ENCODE peak calls at places on chromosomes 16 and 17, in ten cellular contexts. One of them, this sample, is unnamed.

GRCh38 chr17:50110591-50111349 is 15.6 kb downstream of the PDK2 start:
- DNase-seq in NCI-H460: no peak
- DNase-seq in ovary: no peak
- DNase-seq in M059J: no peak
- DNase-seq in astrocyte of the cerebellum: no peak
- DNase-seq in AG20443: peak; percentile 61
- DNase-seq in endothelial cell: no peak
- DNase-seq in hypothalamus: no peak
- DNase-seq in neuronal stem cell: no peak
- DNase-seq in right cardiac atrium: peak; percentile 87
- DNase-seq in this sample: no peak

GRCh38 chr17:41987642-41988041 is 21.0 kb downstream of the CNP start:
- DNase-seq in right cardiac atrium: no peak
- DNase-seq in ovary: no peak
- DNase-seq in NCI-H460: no peak
- DNase-seq in endothelial cell: no peak
- DNase-seq in neuronal stem cell: no peak
- DNase-seq in M059J: no peak
- DNase-seq in astrocyte of the cerebellum: no peak
- DNase-seq in AG20443: no peak
- DNase-seq in hypothalamus: no peak
- DNase-seq in this sample: no peak

GRCh38 chr16:2963074-2963610 is 933 bp upstream of the KREMEN2 start:
- DNase-seq in endothelial cell: no peak
- DNase-seq in neuronal stem cell: no peak
- DNase-seq in NCI-H460: no peak
- DNase-seq in M059J: no peak
- DNase-seq in AG20443: no peak
- DNase-seq in right cardiac atrium: peak; percentile 64
- DNase-seq in ovary: no peak
- DNase-seq in astrocyte of the cerebellum: no peak
- DNase-seq in hypothalamus: no peak
- DNase-seq in this sample: peak; percentile 73

GRCh38 chr17:17628388-17629008 is 37.0 kb upstream of the PEMT start:
- DNase-seq in hypothalamus: no peak
- DNase-seq in neuronal stem cell: no peak
- DNase-seq in right cardiac atrium: no peak
- DNase-seq in endothelial cell: no peak
- DNase-seq in NCI-H460: no peak
- DNase-seq in astrocyte of the cerebellum: no peak
- DNase-seq in AG20443: no peak
- DNase-seq in ovary: no peak
- DNase-seq in M059J: peak; percentile 57
- DNase-seq in this sample: peak; percentile 56

GRCh38 chr17:48259710-48260291 is 152.2 kb downstream of the SNX11 start:
- DNase-seq in NCI-H460: peak; percentile 27
- DNase-seq in right cardiac atrium: no peak
- DNase-seq in M059J: peak; percentile 70
- DNase-seq in neuronal stem cell: no peak
- DNase-seq in endothelial cell: no peak
- DNase-seq in ovary: no peak
- DNase-seq in AG20443: no peak
- DNase-seq in astrocyte of the cerebellum: peak; percentile 16
- DNase-seq in hypothalamus: no peak
- DNase-seq in this sample: no peak

GRCh38 chr16:88957887-88958577 is 19.0 kb downstream of the CBFA2T3 start:
- DNase-seq in neuronal stem cell: no peak
- DNase-seq in M059J: no peak
- DNase-seq in astrocyte of the cerebellum: no peak
- DNase-seq in AG20443: no peak
- DNase-seq in ovary: no peak
- DNase-seq in NCI-H460: no peak
- DNase-seq in right cardiac atrium: peak; percentile 72
- DNase-seq in endothelial cell: no peak
- DNase-seq in hypothalamus: no peak
- DNase-seq in this sample: no peak

GRCh38 chr17:76586741-76587487 is 1.3 kb upstream of the ST6GALNAC2 start:
- DNase-seq in ovary: no peak
- DNase-seq in astrocyte of the cerebellum: no peak
- DNase-seq in neuronal stem cell: no peak
- DNase-seq in hypothalamus: no peak
- DNase-seq in right cardiac atrium: no peak
- DNase-seq in M059J: no peak
- DNase-seq in endothelial cell: no peak
- DNase-seq in AG20443: no peak
- DNase-seq in NCI-H460: no peak
- DNase-seq in this sample: no peak

GRCh38 chr17:73933871-73934270 is 269.6 kb upstream of the RPL38 start:
- DNase-seq in M059J: no peak
- DNase-seq in neuronal stem cell: no peak
- DNase-seq in ovary: no peak
- DNase-seq in AG20443: no peak
- DNase-seq in hypothalamus: no peak
- DNase-seq in NCI-H460: no peak
- DNase-seq in right cardiac atrium: no peak
- DNase-seq in endothelial cell: no peak
- DNase-seq in astrocyte of the cerebellum: no peak
- DNase-seq in this sample: no peak

GRCh38 chr16:52873997-52874500 is 178.6 kb downstream of the CHD9NB start:
- DNase-seq in AG20443: no peak
- DNase-seq in endothelial cell: no peak
- DNase-seq in hypothalamus: no peak
- DNase-seq in astrocyte of the cerebellum: no peak
- DNase-seq in NCI-H460: no peak
- DNase-seq in ovary: no peak
- DNase-seq in right cardiac atrium: no peak
- DNase-seq in neuronal stem cell: no peak
- DNase-seq in M059J: no peak
- DNase-seq in this sample: no peak

GRCh38 chr16:27429981-27430441 is 28.0 kb downstream of the IL21R start:
- DNase-seq in ovary: no peak
- DNase-seq in astrocyte of the cerebellum: no peak
- DNase-seq in AG20443: no peak
- DNase-seq in M059J: no peak
- DNase-seq in NCI-H460: no peak
- DNase-seq in right cardiac atrium: no peak
- DNase-seq in endothelial cell: peak; percentile 0
- DNase-seq in hypothalamus: no peak
- DNase-seq in neuronal stem cell: no peak
- DNase-seq in this sample: peak; percentile 62

GRCh38 chr16:68396481-68396880 is 51.8 kb downstream of the SMPD3 start:
- DNase-seq in neuronal stem cell: no peak
- DNase-seq in hypothalamus: no peak
- DNase-seq in ovary: no peak
- DNase-seq in right cardiac atrium: no peak
- DNase-seq in astrocyte of the cerebellum: no peak
- DNase-seq in M059J: peak; percentile 49
- DNase-seq in NCI-H460: peak; percentile 30
- DNase-seq in endothelial cell: peak; percentile 41
- DNase-seq in AG20443: peak; percentile 79
- DNase-seq in this sample: no peak

GRCh38 chr17:3635474-3636153 is 436 bp downstream of the SHPK start:
- DNase-seq in ovary: no peak
- DNase-seq in right cardiac atrium: no peak
- DNase-seq in hypothalamus: no peak
- DNase-seq in neuronal stem cell: peak; percentile 6
- DNase-seq in M059J: peak; percentile 13
- DNase-seq in AG20443: no peak
- DNase-seq in NCI-H460: no peak
- DNase-seq in astrocyte of the cerebellum: no peak
- DNase-seq in endothelial cell: no peak
- DNase-seq in this sample: no peak

GRCh38 chr17:67785526-67785925 is 39.8 kb upstream of the BPTF start:
- DNase-seq in neuronal stem cell: no peak
- DNase-seq in endothelial cell: no peak
- DNase-seq in M059J: no peak
- DNase-seq in NCI-H460: no peak
- DNase-seq in AG20443: no peak
- DNase-seq in hypothalamus: no peak
- DNase-seq in astrocyte of the cerebellum: no peak
- DNase-seq in ovary: no peak
- DNase-seq in right cardiac atrium: no peak
- DNase-seq in this sample: no peak

GRCh38 chr17:19000531-19001011 is 4.0 kb downstream of the FAM83G start:
- DNase-seq in M059J: peak; percentile 50
- DNase-seq in neuronal stem cell: no peak
- DNase-seq in NCI-H460: no peak
- DNase-seq in ovary: peak; percentile 61
- DNase-seq in astrocyte of the cerebellum: no peak
- DNase-seq in AG20443: peak; percentile 69
- DNase-seq in endothelial cell: no peak
- DNase-seq in hypothalamus: no peak
- DNase-seq in right cardiac atrium: peak; percentile 74
- DNase-seq in this sample: no peak

GRCh38 chr17:72118588-72119279 is 2.1 kb upstream of the SOX9 start:
- DNase-seq in M059J: peak; percentile 85
- DNase-seq in neuronal stem cell: peak; percentile 86
- DNase-seq in endothelial cell: peak; percentile 82
- DNase-seq in AG20443: peak; percentile 68
- DNase-seq in NCI-H460: peak; percentile 74
- DNase-seq in hypothalamus: no peak
- DNase-seq in ovary: no peak
- DNase-seq in right cardiac atrium: peak; percentile 73
- DNase-seq in astrocyte of the cerebellum: peak; percentile 91
- DNase-seq in this sample: no peak

GRCh38 chr16:5678371-5678770 is 580.8 kb upstream of the EEF2KMT start:
- DNase-seq in neuronal stem cell: peak; percentile 58
- DNase-seq in ovary: no peak
- DNase-seq in M059J: peak; percentile 22
- DNase-seq in NCI-H460: no peak
- DNase-seq in endothelial cell: peak; percentile 47
- DNase-seq in AG20443: no peak
- DNase-seq in right cardiac atrium: no peak
- DNase-seq in astrocyte of the cerebellum: no peak
- DNase-seq in hypothalamus: no peak
- DNase-seq in this sample: no peak

GRCh38 chr16:88591577-88592021 is 21.4 kb downstream of the ZC3H18 start:
- DNase-seq in hypothalamus: no peak
- DNase-seq in endothelial cell: no peak
- DNase-seq in right cardiac atrium: no peak
- DNase-seq in M059J: no peak
- DNase-seq in neuronal stem cell: no peak
- DNase-seq in AG20443: peak; percentile 63
- DNase-seq in astrocyte of the cerebellum: no peak
- DNase-seq in ovary: no peak
- DNase-seq in NCI-H460: no peak
- DNase-seq in this sample: peak; percentile 28

GRCh38 chr16:22008215-22009142 is 568 bp downstream of the MOSMO start:
- DNase-seq in neuronal stem cell: no peak
- DNase-seq in endothelial cell: peak; percentile 35
- DNase-seq in M059J: peak; percentile 32
- DNase-seq in astrocyte of the cerebellum: no peak
- DNase-seq in hypothalamus: no peak
- DNase-seq in AG20443: peak; percentile 30
- DNase-seq in right cardiac atrium: peak; percentile 69
- DNase-seq in ovary: peak; percentile 35
- DNase-seq in NCI-H460: no peak
- DNase-seq in this sample: peak; percentile 36